ENCODE peak calls at places on chromosome 16, in nine cellular contexts. O is dorsolateral prefrontal cortex; W is activated CD4-positive, alpha-beta T cell treated with anti-CD3 and anti-CD28 coated beads, Interleukin-2, amount 10 ng/mL, durations not matched to agents 7 days and 5 days; J is hepatic stellate cell; D is H1; A is ecto neural progenitor cell; Q is heart right ventricle; M is NCI-H1105; B is GM12891. C is an unnamed sample.

GRCh38 chr16:71933913-71934696 is 38.8 kb downstream of the IST1 start:
- DNase-seq in O (no peak), W (no peak), J (no peak), D (no peak), A (peak), Q (no peak), M (no peak), B (no peak), C (no peak)

GRCh38 chr16:86471896-86472295 is 38.4 kb upstream of the FOXF1 start:
- DNase-seq in O (no peak), W (no peak), J (no peak), D (no peak), A (no peak), Q (no peak), M (no peak), B (no peak), C (no peak)

GRCh38 chr16:149024-149675 is 3.3 kb upstream of the HBZ start:
- DNase-seq in O (no peak), W (no peak), J (peak), D (no peak), A (no peak), Q (no peak), M (no peak), B (no peak), C (no peak)

GRCh38 chr16:70430667-70431536 is 8.0 kb downstream of the ST3GAL2 start:
- DNase-seq in O (no peak), W (peak), J (no peak), D (no peak), A (no peak), Q (no peak), M (no peak), B (no peak), C (no peak)

GRCh38 chr16:64450170-64450569 is 671.7 kb downstream of the CDH11 start:
- DNase-seq in O (no peak), W (no peak), J (no peak), D (no peak), A (no peak), Q (no peak), M (no peak), B (no peak), C (no peak)

GRCh38 chr16:49781401-49781800 is 74.5 kb downstream of the ZNF423 start:
- DNase-seq in O (no peak), W (no peak), J (no peak), D (no peak), A (no peak), Q (no peak), M (no peak), B (no peak), C (no peak)

GRCh38 chr16:16176328-16176727 is 47.0 kb downstream of the ABCC6 start:
- DNase-seq in O (no peak), W (no peak), J (no peak), D (no peak), A (no peak), Q (no peak), M (no peak), B (no peak), C (no peak)

GRCh38 chr16:85543998-85544397 is 69.1 kb upstream of the GSE1 start:
- DNase-seq in O (no peak), W (no peak), J (no peak), D (no peak), A (no peak), Q (no peak), M (no peak), B (no peak), C (no peak)

GRCh38 chr16:3358884-3359283 is 3.2 kb downstream of the OR2C1 start:
- DNase-seq in O (no peak), W (no peak), J (no peak), D (no peak), A (no peak), Q (no peak), M (no peak), B (no peak), C (no peak)

GRCh38 chr16:23072084-23072599 is 77.1 kb downstream of the USP31 start:
- DNase-seq in O (no peak), W (no peak), J (peak), D (no peak), A (no peak), Q (peak), M (no peak), B (no peak), C (peak)

GRCh38 chr16:56226187-56226586 is 34.9 kb downstream of the GNAO1 start:
- DNase-seq in O (no peak), W (no peak), J (no peak), D (no peak), A (no peak), Q (no peak), M (no peak), B (no peak), C (no peak)

GRCh38 chr16:30927789-30928378 is 4.5 kb downstream of the FBXL19 start:
- DNase-seq in O (peak), W (peak), J (peak), D (peak), A (peak), Q (peak), M (peak), B (peak), C (peak)

GRCh38 chr16:81797443-81797842 is 18.4 kb downstream of the PLCG2 start:
- DNase-seq in O (peak), W (no peak), J (no peak), D (no peak), A (no peak), Q (no peak), M (no peak), B (no peak), C (no peak)

GRCh38 chr16:68426355-68426652 is 22.0 kb downstream of the SMPD3 start:
- DNase-seq in O (no peak), W (no peak), J (no peak), D (no peak), A (no peak), Q (no peak), M (no peak), B (no peak), C (no peak)

GRCh38 chr16:66366433-66367299 is at the start of gene CDH5:
- DNase-seq in O (no peak), W (no peak), J (no peak), D (no peak), A (no peak), Q (peak), M (no peak), B (no peak), C (peak)

GRCh38 chr16:66924527-66925321 is 611 bp downstream of the RRAD start:
- DNase-seq in O (no peak), W (peak), J (peak), D (no peak), A (peak), Q (peak), M (no peak), B (peak), C (no peak)

GRCh38 chr16:67528870-67529638 is 425 bp downstream of the RIPOR1 start:
- DNase-seq in O (no peak), W (peak), J (peak), D (no peak), A (peak), Q (peak), M (no peak), B (no peak), C (peak)

GRCh38 chr16:46730801-46731690 is 17.1 kb downstream of the MYLK3 start:
- DNase-seq in O (no peak), W (no peak), J (no peak), D (no peak), A (no peak), Q (no peak), M (no peak), B (no peak), C (no peak)

GRCh38 chr16:2160915-2161551 is 5.5 kb downstream of the TRAF7 start:
- DNase-seq in O (no peak), W (no peak), J (peak), D (no peak), A (no peak), Q (peak), M (no peak), B (no peak), C (peak)

GRCh38 chr16:53501216-53501859 is 1.7 kb downstream of the AKTIP start:
- DNase-seq in O (no peak), W (no peak), J (no peak), D (no peak), A (peak), Q (no peak), M (no peak), B (no peak), C (no peak)

GRCh38 chr16:3825103-3825502 is 55.4 kb downstream of the CREBBP start:
- DNase-seq in O (no peak), W (no peak), J (no peak), D (no peak), A (no peak), Q (no peak), M (no peak), B (no peak), C (no peak)

GRCh38 chr16:73047221-73047535 is 750 bp downstream of the ZFHX3 start:
- DNase-seq in O (no peak), W (no peak), J (no peak), D (no peak), A (no peak), Q (no peak), M (no peak), B (no peak), C (no peak)

GRCh38 chr16:56997264-56997663 is 7.9 kb downstream of the NLRC5 start:
- DNase-seq in O (no peak), W (no peak), J (no peak), D (no peak), A (no peak), Q (no peak), M (no peak), B (no peak), C (no peak)

GRCh38 chr16:69906838-69907301 is 44.3 kb upstream of the CLEC18A start:
- DNase-seq in O (no peak), W (no peak), J (peak), D (no peak), A (no peak), Q (no peak), M (no peak), B (no peak), C (no peak)

GRCh38 chr16:89320717-89321501 is 103.4 kb downstream of the ZNF778 start:
- DNase-seq in O (peak), W (no peak), J (no peak), D (no peak), A (peak), Q (peak), M (no peak), B (no peak), C (no peak)